ENCODE peak calls at places on chromosomes 6 and 20, in four cellular contexts. H, X, A and Q are unnamed samples.

GRCh38 chr20:25457886-25458680 is 50.6 kb downstream of the GINS1 start:
- DNase-seq in H (no peak), X (no peak), A (no peak), Q (no peak)

GRCh38 chr20:24961384-24962181 is 12.5 kb downstream of the CST7 start:
- DNase-seq in H (no peak), X (no peak), A (no peak), Q (no peak)

GRCh38 chr20:45080867-45081616 is 19.9 kb downstream of the KCNS1 start:
- DNase-seq in H (no peak), X (no peak), A (no peak), Q (no peak)

GRCh38 chr20:62378215-62378614 is 8.7 kb upstream of the RPS21 start:
- DNase-seq in H (no peak), X (no peak), A (no peak), Q (no peak)

GRCh38 chr20:35954200-35954906 is at the start of gene SCAND1:
- DNase-seq in H (peak), X (peak), A (peak), Q (peak)

GRCh38 chr20:26163890-26164289 is 467.2 kb upstream of the ZNF337 start:
- DNase-seq in H (no peak), X (no peak), A (no peak), Q (no peak)

GRCh38 chr6:168367285-168367720 is 47.7 kb upstream of the DACT2 start:
- DNase-seq in H (peak), X (no peak), A (no peak), Q (peak)

GRCh38 chr6:118327237-118327636 is 220.9 kb upstream of the PLN start:
- DNase-seq in H (no peak), X (no peak), A (no peak), Q (no peak)

GRCh38 chr20:52933867-52934266 is 38.3 kb upstream of the TSHZ2 start:
- DNase-seq in H (no peak), X (no peak), A (no peak), Q (no peak)

GRCh38 chr6:5150676-5151075 is 65.5 kb downstream of the PPP1R3G start:
- DNase-seq in H (no peak), X (no peak), A (no peak), Q (no peak)

GRCh38 chr6:108406943-108407342 is 112.1 kb downstream of the AFG1L start:
- DNase-seq in H (no peak), X (no peak), A (no peak), Q (no peak)

GRCh38 chr6:111712398-111712797 is 106.7 kb upstream of the TRAF3IP2 start:
- DNase-seq in H (peak), X (peak), A (no peak), Q (no peak)

GRCh38 chr6:128063850-128064539 is 163.1 kb upstream of the THEMIS start:
- DNase-seq in H (no peak), X (no peak), A (no peak), Q (no peak)

GRCh38 chr20:63037669-63038268 is 31.0 kb upstream of the BHLHE23 start:
- DNase-seq in H (peak), X (no peak), A (no peak), Q (no peak)

GRCh38 chr6:108621117-108621516 is 60.4 kb downstream of the FOXO3 start:
- DNase-seq in H (no peak), X (no peak), A (peak), Q (no peak)

GRCh38 chr6:31579119-31579505 is 3.1 kb downstream of the LTB start:
- DNase-seq in H (no peak), X (no peak), A (no peak), Q (no peak)

GRCh38 chr20:50552979-50553378 is 42.8 kb downstream of the PTPN1 start:
- DNase-seq in H (no peak), X (no peak), A (no peak), Q (no peak)

GRCh38 chr6:168793649-168794048 is 352.7 kb downstream of the SMOC2 start:
- DNase-seq in H (no peak), X (no peak), A (no peak), Q (no peak)

GRCh38 chr20:5718896-5719595 is 31.2 kb upstream of the SHLD1 start:
- DNase-seq in H (no peak), X (no peak), A (no peak), Q (no peak)

GRCh38 chr20:5716953-5717352 is 33.2 kb upstream of the SHLD1 start:
- DNase-seq in H (no peak), X (no peak), A (no peak), Q (no peak)

GRCh38 chr20:5710551-5710950 is 39.6 kb upstream of the SHLD1 start:
- DNase-seq in H (no peak), X (no peak), A (no peak), Q (no peak)

GRCh38 chr20:5715068-5715841 is 34.9 kb upstream of the SHLD1 start:
- DNase-seq in H (no peak), X (no peak), A (no peak), Q (no peak)

GRCh38 chr20:5714261-5715041 is 35.8 kb upstream of the SHLD1 start:
- DNase-seq in H (no peak), X (no peak), A (no peak), Q (no peak)
- H3K27ac ChIP-seq in H (peak), X (no peak), A (no peak), Q (no peak)

DNA sequence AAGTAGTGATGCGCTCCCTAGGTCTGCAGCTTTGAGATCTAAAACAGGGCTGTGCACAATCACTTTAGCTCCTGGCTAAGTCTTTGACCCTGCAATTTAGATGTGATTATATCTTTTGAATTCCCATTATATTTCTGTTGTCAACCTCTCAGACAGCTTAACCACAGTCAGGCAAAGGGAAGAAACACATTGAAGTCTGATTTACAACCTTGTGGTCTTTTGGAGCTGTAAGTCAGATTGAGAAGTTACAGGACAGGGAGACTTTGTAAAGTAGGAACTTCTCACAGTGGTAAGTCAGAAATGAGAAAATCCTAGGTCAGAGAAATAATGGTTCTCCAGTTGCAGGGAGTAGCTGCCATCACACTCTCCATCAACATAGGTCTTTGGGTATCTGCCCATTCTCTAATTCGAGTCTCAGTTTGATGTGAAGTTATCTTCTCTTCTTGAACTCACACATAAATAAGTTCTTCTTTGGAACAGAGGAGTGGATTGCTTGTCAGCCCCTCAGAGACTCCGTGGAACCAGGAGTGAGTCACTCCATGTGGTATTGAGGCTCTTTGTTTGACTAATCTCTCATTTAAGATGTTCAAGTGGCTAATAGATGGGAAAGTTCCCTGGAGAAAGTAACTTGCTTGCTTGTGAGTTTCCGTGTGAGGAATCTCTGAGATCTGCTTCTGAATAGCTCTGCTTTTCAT is 35.0 kb upstream of the SGK1 start:
- DNase-seq in H (no peak), X (no peak), A (no peak), Q (no peak)
- H3K27ac ChIP-seq in H (no peak), X (no peak), A (no peak), Q (no peak)

DNA sequence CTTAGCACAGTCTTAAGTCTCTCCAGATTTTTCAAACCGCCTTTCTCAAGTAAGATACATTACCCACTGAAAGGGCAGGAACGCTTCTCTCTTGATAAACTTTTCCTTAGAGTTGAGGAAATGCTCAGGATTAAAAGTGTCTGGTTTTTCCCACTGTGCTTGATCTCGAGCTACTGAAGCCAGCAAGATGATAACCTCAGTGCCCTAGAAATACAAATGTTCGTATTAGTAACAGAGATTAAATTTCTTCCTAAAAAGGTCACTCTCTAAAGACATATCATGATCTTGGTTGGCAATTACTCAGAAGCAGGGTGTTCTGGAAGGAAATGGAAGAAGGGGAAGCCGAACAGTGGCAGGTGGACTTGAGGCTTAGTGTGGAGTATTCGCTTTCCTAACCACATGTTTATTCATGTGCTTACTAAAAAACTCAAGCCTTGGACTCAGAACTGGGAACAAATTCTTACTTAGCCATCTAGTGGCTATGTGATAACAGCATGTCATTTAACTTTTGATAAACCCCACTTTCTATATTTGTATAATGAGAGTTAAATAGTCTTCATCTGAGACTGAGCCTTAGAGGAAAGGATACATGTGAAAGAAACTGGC is 20.1 kb downstream of the C6orf141 start:
- DNase-seq in H (no peak), X (no peak), A (no peak), Q (no peak)
- H3K27ac ChIP-seq in H (no peak), X (no peak), A (no peak), Q (no peak)

DNA sequence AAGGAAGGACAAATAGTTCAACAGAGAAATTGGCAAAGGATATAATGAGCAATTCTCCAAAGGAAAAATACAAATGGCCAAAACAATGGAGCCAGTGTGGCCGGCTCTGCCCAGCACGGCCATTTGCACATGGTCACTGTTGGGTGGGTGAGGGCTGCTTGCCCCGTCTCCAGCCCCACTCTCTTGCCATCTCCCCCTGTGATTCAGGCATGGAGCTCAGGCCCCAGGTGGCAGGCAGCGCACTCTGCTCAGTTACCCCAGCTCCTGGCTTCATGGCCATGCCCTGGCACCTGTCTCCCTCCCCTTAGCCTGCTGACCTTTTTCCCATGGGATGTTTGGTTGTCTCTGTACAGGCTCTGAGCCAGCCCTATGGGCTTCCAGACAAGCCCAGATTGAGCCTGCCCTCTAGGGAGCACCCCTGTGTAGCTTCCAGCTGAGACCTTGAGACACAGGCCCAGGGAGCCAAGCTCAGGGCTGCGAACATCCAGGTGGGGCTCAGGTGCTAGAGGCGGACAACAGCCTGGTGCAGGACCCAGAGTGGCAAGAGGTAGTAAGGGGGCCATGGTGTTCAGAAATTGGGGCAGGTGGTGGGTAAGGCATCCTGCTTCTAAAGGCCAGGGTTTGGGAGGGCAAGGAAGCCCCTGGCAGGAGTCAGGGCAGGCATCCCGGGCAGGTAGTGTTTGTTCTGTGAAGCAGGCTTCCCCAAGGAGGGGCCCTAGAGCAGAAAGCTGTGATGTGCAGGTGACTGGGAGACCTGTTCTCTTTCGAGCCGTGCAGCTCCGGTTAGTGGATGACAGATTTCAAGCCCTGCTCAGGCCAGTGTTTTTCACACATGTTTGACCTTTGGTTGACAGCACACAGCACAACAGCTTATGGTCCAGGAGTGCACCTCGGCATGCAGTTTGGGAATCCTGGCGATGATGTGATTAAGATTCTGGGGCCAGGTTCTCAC is 17.7 kb downstream of the SYNJ2 start:
- DNase-seq in H (no peak), X (no peak), A (no peak), Q (no peak)
- H3K27ac ChIP-seq in H (peak), X (no peak), A (peak), Q (peak)